ENCODE peak calls at places on chromosomes 11 and 22, in seven cellular contexts. H is GOT3; R is Kasumi-1; L is NCI-H748 treated with DMSO at 0.1 percent for 48 hours; B is nucleus accumbens; Z is CD4-positive, alpha-beta T cell; I is chondrocyte. T is an unnamed sample.

GRCh38 chr11:70314730-70315129 is 44.2 kb downstream of the PPFIA1 start:
- DNase-seq in R (peak; percentile 80), B (no peak), I (no peak), Z (no peak), L (no peak), H (no peak), T (no peak)

GRCh38 chr22:41341012-41341411 is 39.7 kb downstream of the ZC3H7B start:
- DNase-seq in R (no peak), Z (no peak), I (no peak), B (no peak), H (no peak), L (no peak), T (no peak)

GRCh38 chr11:95149659-95150294 is 60.1 kb downstream of the ENDOD1 start:
- DNase-seq in Z (no peak), L (no peak), R (no peak), B (peak; percentile 76), I (no peak), H (no peak), T (no peak)

GRCh38 chr11:12864316-12865156 is 144.6 kb upstream of the RASSF10 start:
- DNase-seq in B (peak; percentile 41), H (no peak), L (peak; percentile 91), I (no peak), Z (no peak), R (no peak), T (no peak)

GRCh38 chr11:79845002-79845709 is 404.3 kb upstream of the TENM4 start:
- DNase-seq in L (no peak), B (no peak), R (no peak), Z (no peak), I (no peak), H (no peak), T (no peak)

GRCh38 chr11:17533782-17534415 is 10.3 kb downstream of the USH1C start:
- DNase-seq in I (peak; percentile 56), L (no peak), B (no peak), H (no peak), Z (no peak), R (no peak), T (no peak)

GRCh38 chr11:1966531-1966930 is 19.4 kb downstream of the MRPL23 start:
- DNase-seq in R (no peak), L (no peak), I (peak; percentile 4), H (no peak), B (no peak), Z (no peak), T (peak; percentile 32)

GRCh38 chr11:92311616-92312449 is 87.2 kb downstream of the FAT3 start:
- DNase-seq in R (peak; percentile 12), L (no peak), Z (no peak), H (no peak), B (no peak), I (no peak), T (no peak)

GRCh38 chr11:125167954-125168821 is 3.6 kb downstream of the PKNOX2 start:
- DNase-seq in H (no peak), Z (no peak), L (no peak), R (no peak), I (no peak), B (no peak), T (no peak)

GRCh38 chr11:88179141-88179540 is 3.9 kb upstream of the RAB38 start:
- DNase-seq in R (no peak), I (no peak), H (no peak), B (no peak), Z (no peak), L (no peak), T (no peak)

GRCh38 chr22:43205748-43206514 is 19.0 kb upstream of the TTLL12 start:
- DNase-seq in H (no peak), Z (no peak), R (no peak), I (peak; percentile 57), B (no peak), L (no peak), T (no peak)

GRCh38 chr11:813440-814096 is 3.8 kb downstream of the RPLP2 start:
- DNase-seq in Z (no peak), B (no peak), R (no peak), L (no peak), H (no peak), I (no peak), T (no peak)

GRCh38 chr11:117819096-117820040 is 5.2 kb downstream of the FXYD2 start:
- DNase-seq in R (peak; percentile 76), B (peak; percentile 66), Z (no peak), L (no peak), I (peak; percentile 76), H (no peak), T (peak; percentile 86)

GRCh38 chr11:1734571-1735081 is 15.8 kb downstream of the IFITM10 start:
- DNase-seq in H (no peak), R (no peak), Z (no peak), L (no peak), I (no peak), B (no peak), T (no peak)

T was measured in right atrium auricular region.